ENCODE peak calls at places on chromosomes 4 and X, in four cellular contexts. L, R, I and G are unnamed samples.

GRCh38 chrX:106611682-106612402 is at the start of gene RADX:
- DNase-seq in L (peak; percentile 18), R (peak; percentile 76), I (peak; percentile 85), G (peak; percentile 77)

GRCh38 chr4:21879187-21879586 is 69.4 kb downstream of the KCNIP4 start:
- DNase-seq in L (peak; percentile 60), R (no peak), I (no peak), G (no peak)

GRCh38 chr4:5874811-5875465 is 17.9 kb downstream of the CRMP1 start:
- DNase-seq in L (no peak), R (no peak), I (no peak), G (no peak)

GRCh38 chr4:41363384-41363981 is 106.8 kb downstream of the UCHL1 start:
- DNase-seq in L (peak; percentile 39), R (no peak), I (peak; percentile 57), G (peak; percentile 68)

GRCh38 chrX:20229155-20229554 is 37.6 kb downstream of the RPS6KA3 start:
- DNase-seq in L (no peak), R (no peak), I (no peak), G (no peak)

GRCh38 chrX:107429090-107429489 is 20.4 kb upstream of the FRMPD3 start:
- DNase-seq in L (peak; percentile 14), R (no peak), I (no peak), G (no peak)

GRCh38 chrX:11678174-11678573 is 12.5 kb upstream of the ARHGAP6 start:
- DNase-seq in L (no peak), R (no peak), I (no peak), G (no peak)

GRCh38 chr4:26023191-26023972 is 109.4 kb downstream of the SMIM20 start:
- DNase-seq in L (peak; percentile 14), R (no peak), I (no peak), G (no peak)

GRCh38 chr4:159481936-159482335 is 379.1 kb downstream of the RAPGEF2 start:
- DNase-seq in L (no peak), R (no peak), I (no peak), G (no peak)

GRCh38 chr4:48032721-48033120 is 16.1 kb downstream of the NIPAL1 start:
- DNase-seq in L (no peak), R (no peak), I (no peak), G (no peak)

GRCh38 chr4:13704761-13705160 is 77.2 kb upstream of the BOD1L1 start:
- DNase-seq in L (no peak), R (no peak), I (no peak), G (no peak)